ENCODE peak calls at places on chromosomes 3 and 15, in four cellular contexts. One of them, this sample, is unnamed.

GRCh38 chr3:63662500-63662899 is 10.0 kb downstream of the SNTN start:
- DNase-seq in AG10803: peak; percentile 27
- DNase-seq in progenitor cell of endocrine pancreas: no peak
- DNase-seq in NK-92 treated with Interleukin-12 subunit alpha and Interleukin-12 subunit beta, amount 100 ng/mL, for 24 hours: no peak
- DNase-seq in this sample: no peak

GRCh38 chr3:78613366-78614008 is 1154.3 kb downstream of the ROBO1 start:
- DNase-seq in NK-92 treated with Interleukin-12 subunit alpha and Interleukin-12 subunit beta, amount 100 ng/mL, for 24 hours: no peak
- DNase-seq in AG10803: no peak
- DNase-seq in progenitor cell of endocrine pancreas: no peak
- DNase-seq in this sample: no peak

GRCh38 chr3:133547432-133548041 is 25.9 kb upstream of the CDV3 start:
- DNase-seq in AG10803: peak; percentile 91
- DNase-seq in NK-92 treated with Interleukin-12 subunit alpha and Interleukin-12 subunit beta, amount 100 ng/mL, for 24 hours: no peak
- DNase-seq in progenitor cell of endocrine pancreas: no peak
- DNase-seq in this sample: no peak

GRCh38 chr15:73318463-73319351 is 50.1 kb downstream of the HCN4 start:
- DNase-seq in progenitor cell of endocrine pancreas: no peak
- DNase-seq in NK-92 treated with Interleukin-12 subunit alpha and Interleukin-12 subunit beta, amount 100 ng/mL, for 24 hours: no peak
- DNase-seq in AG10803: no peak
- DNase-seq in this sample: peak; percentile 41

GRCh38 chr3:34626699-34627098 is 828.3 kb downstream of the PDCD6IP start:
- DNase-seq in AG10803: no peak
- DNase-seq in progenitor cell of endocrine pancreas: no peak
- DNase-seq in NK-92 treated with Interleukin-12 subunit alpha and Interleukin-12 subunit beta, amount 100 ng/mL, for 24 hours: no peak
- DNase-seq in this sample: no peak

GRCh38 chr3:136512391-136512790 is 239.8 kb downstream of the STAG1 start:
- DNase-seq in progenitor cell of endocrine pancreas: no peak
- DNase-seq in NK-92 treated with Interleukin-12 subunit alpha and Interleukin-12 subunit beta, amount 100 ng/mL, for 24 hours: no peak
- DNase-seq in AG10803: peak; percentile 82
- DNase-seq in this sample: no peak

GRCh38 chr15:89346516-89346915 is 11.9 kb upstream of the POLG start:
- DNase-seq in NK-92 treated with Interleukin-12 subunit alpha and Interleukin-12 subunit beta, amount 100 ng/mL, for 24 hours: no peak
- DNase-seq in progenitor cell of endocrine pancreas: no peak
- DNase-seq in AG10803: no peak
- DNase-seq in this sample: no peak

GRCh38 chr3:170869645-170870593 is at the start of gene RPL22L1:
- DNase-seq in progenitor cell of endocrine pancreas: peak; percentile 84
- DNase-seq in NK-92 treated with Interleukin-12 subunit alpha and Interleukin-12 subunit beta, amount 100 ng/mL, for 24 hours: no peak
- DNase-seq in AG10803: peak; percentile 94
- DNase-seq in this sample: no peak

GRCh38 chr3:97938444-97938843 is 33.8 kb downstream of the RIOX2 start:
- DNase-seq in progenitor cell of endocrine pancreas: no peak
- DNase-seq in NK-92 treated with Interleukin-12 subunit alpha and Interleukin-12 subunit beta, amount 100 ng/mL, for 24 hours: no peak
- DNase-seq in AG10803: no peak
- DNase-seq in this sample: no peak

This sample was measured in anterior cingulate cortex.